ENCODE peak calls at places on chromosome 1, in nine cellular contexts. J is NCI-H345; Y is T-helper 22 cell; S is stimulated activated naive CD8-positive, alpha-beta T cell treated with anti-CD3 and anti-CD28 coated beads, Interleukin-15, Interleukin-2, amounts not matched to agents 100 U/mL and 50 U/mL, for 24 hours; F is pulmonary artery endothelial cell; X is AG10803; U is fibroblast of mammary gland; G is AG08396; A is activated naive CD4-positive, alpha-beta T cell treated with anti-CD3 and anti-CD28 coated beads for 36 hours. P is an unnamed sample.

GRCh38 chr1:7587108-7587507 is 184.0 kb upstream of the VAMP3 start:
- DNase-seq in J (no peak), Y (no peak), S (no peak), F (no peak), X (no peak), U (no peak), G (no peak), A (no peak), P (no peak)

GRCh38 chr1:155966135-155966534 is 12.2 kb downstream of the ARHGEF2 start:
- DNase-seq in J (no peak), Y (no peak), S (no peak), F (no peak), X (no peak), U (no peak), G (no peak), A (no peak), P (no peak)

GRCh38 chr1:7695181-7696117 is 75.6 kb upstream of the VAMP3 start:
- DNase-seq in J (no peak), Y (no peak), S (no peak), F (no peak), X (no peak), U (no peak), G (no peak), A (no peak), P (no peak)

GRCh38 chr1:55362558-55362957 is 147.4 kb upstream of the USP24 start:
- DNase-seq in J (no peak), Y (no peak), S (no peak), F (no peak), X (peak), U (peak), G (peak), A (no peak), P (peak)

GRCh38 chr1:112714313-112715263 is 544 bp downstream of the PPM1J start:
- DNase-seq in J (no peak), Y (no peak), S (peak), F (no peak), X (no peak), U (no peak), G (no peak), A (no peak), P (no peak)

GRCh38 chr1:97500696-97501297 is 420.0 kb downstream of the DPYD start:
- DNase-seq in J (no peak), Y (no peak), S (no peak), F (no peak), X (no peak), U (no peak), G (no peak), A (no peak), P (no peak)

GRCh38 chr1:204263240-204263848 is 49.6 kb upstream of the GOLT1A start:
- DNase-seq in J (no peak), Y (no peak), S (no peak), F (no peak), X (no peak), U (no peak), G (no peak), A (no peak), P (no peak)

GRCh38 chr1:165915480-165916395 is 88.3 kb downstream of the UCK2 start:
- DNase-seq in J (no peak), Y (no peak), S (no peak), F (no peak), X (no peak), U (no peak), G (no peak), A (no peak), P (no peak)

GRCh38 chr1:170791941-170792340 is 128.0 kb downstream of the PRRX1 start:
- DNase-seq in J (no peak), Y (no peak), S (no peak), F (no peak), X (peak), U (peak), G (no peak), A (no peak), P (peak)

GRCh38 chr1:119987112-119987511 is 82.3 kb downstream of the NOTCH2 start:
- DNase-seq in J (no peak), Y (no peak), S (no peak), F (no peak), X (peak), U (peak), G (peak), A (peak), P (peak)

GRCh38 chr1:23554481-23555224 is 4.6 kb downstream of the ID3 start:
- DNase-seq in J (peak), Y (peak), S (peak), F (peak), X (peak), U (peak), G (peak), A (peak), P (peak)

GRCh38 chr1:239810071-239810481 is 281.6 kb upstream of the FMN2 start:
- DNase-seq in J (no peak), Y (no peak), S (no peak), F (no peak), X (peak), U (peak), G (no peak), A (no peak), P (no peak)

GRCh38 chr1:209937996-209938959 is at the start of gene SYT14:
- DNase-seq in J (peak), Y (no peak), S (peak), F (no peak), X (peak), U (no peak), G (peak), A (no peak), P (peak)

GRCh38 chr1:172167801-172168596 is 252.5 kb upstream of the C1orf105 start:
- DNase-seq in J (peak), Y (no peak), S (no peak), F (no peak), X (peak), U (peak), G (peak), A (no peak), P (peak)

GRCh38 chr1:15919316-15919715 is 56.6 kb downstream of the ZBTB17 start:
- DNase-seq in J (no peak), Y (no peak), S (peak), F (no peak), X (peak), U (peak), G (peak), A (peak), P (peak)

GRCh38 chr1:54794401-54795099 is 6.6 kb downstream of the TTC22 start:
- DNase-seq in J (no peak), Y (no peak), S (no peak), F (no peak), X (no peak), U (peak), G (peak), A (peak), P (no peak)

GRCh38 chr1:164361927-164362326 is 197.1 kb upstream of the PBX1 start:
- DNase-seq in J (no peak), Y (no peak), S (no peak), F (no peak), X (no peak), U (no peak), G (no peak), A (no peak), P (no peak)

GRCh38 chr1:222620566-222620965 is 2.7 kb downstream of the MIA3 start:
- DNase-seq in J (no peak), Y (no peak), S (no peak), F (no peak), X (no peak), U (no peak), G (no peak), A (no peak), P (no peak)

GRCh38 chr1:53089478-53090226 is 27.6 kb downstream of the PODN start:
- DNase-seq in J (no peak), Y (no peak), S (no peak), F (no peak), X (peak), U (no peak), G (no peak), A (no peak), P (no peak)

GRCh38 chr1:205810448-205811157 is 2.4 kb downstream of the SLC41A1 start:
- DNase-seq in J (no peak), Y (no peak), S (no peak), F (no peak), X (no peak), U (no peak), G (peak), A (no peak), P (no peak)

GRCh38 chr1:171434717-171435346 is 50.5 kb upstream of the PRRC2C start:
- DNase-seq in J (peak), Y (no peak), S (no peak), F (peak), X (peak), U (peak), G (no peak), A (peak), P (peak)

GRCh38 chr1:171965802-171966201 is 124.5 kb downstream of the DNM3 start:
- DNase-seq in J (no peak), Y (no peak), S (no peak), F (no peak), X (peak), U (peak), G (peak), A (no peak), P (peak)

GRCh38 chr1:47906466-47907191 is 90.6 kb downstream of the TRABD2B start:
- DNase-seq in J (no peak), Y (no peak), S (no peak), F (no peak), X (no peak), U (no peak), G (no peak), A (no peak), P (no peak)

GRCh38 chr1:1081311-1082238 is 7.5 kb upstream of the RNF223 start:
- DNase-seq in J (no peak), Y (no peak), S (peak), F (no peak), X (no peak), U (no peak), G (no peak), A (peak), P (no peak)

GRCh38 chr1:29180497-29181412 is 945 bp downstream of the SRSF4 start:
- DNase-seq in J (no peak), Y (no peak), S (peak), F (no peak), X (no peak), U (peak), G (no peak), A (peak), P (no peak)

GRCh38 chr1:29230553-29231378 is at the start of gene MECR:
- DNase-seq in J (peak), Y (peak), S (peak), F (peak), X (peak), U (peak), G (peak), A (peak), P (peak)

GRCh38 chr1:156242738-156243137 is 754 bp downstream of the BGLAP start:
- DNase-seq in J (no peak), Y (no peak), S (no peak), F (no peak), X (no peak), U (no peak), G (no peak), A (no peak), P (no peak)

GRCh38 chr1:6534248-6534647 is 20.1 kb downstream of the NOL9 start:
- DNase-seq in J (no peak), Y (no peak), S (no peak), F (no peak), X (no peak), U (no peak), G (no peak), A (no peak), P (no peak)